ENCODE peak calls at places on chromosomes 1 and 21, in five cellular contexts. Y, D, E, V and Z are unnamed samples.

GRCh38 chr1:201461783-201462441 is 7.1 kb downstream of the PHLDA3 start:
- DNase-seq in D (peak; percentile 99), Y (peak; percentile 96), E (no peak), V (peak; percentile 73), Z (peak; percentile 99)

GRCh38 chr1:20466231-20466630 is 19.8 kb downstream of the CAMK2N1 start:
- DNase-seq in D (no peak), V (no peak), E (no peak), Y (no peak), Z (no peak)

GRCh38 chr1:180270767-180271639 is 40.9 kb downstream of the LHX4 start:
- DNase-seq in E (no peak), D (peak; percentile 87), Y (peak; percentile 41), V (no peak), Z (peak; percentile 49)

GRCh38 chr1:53370369-53370961 is 42.6 kb upstream of the LRP8 start:
- DNase-seq in V (no peak), Y (no peak), E (no peak), D (no peak), Z (no peak)

GRCh38 chr1:178539291-178539690 is 26.4 kb downstream of the TEX35 start:
- DNase-seq in E (no peak), V (no peak), Y (no peak), D (peak; percentile 15), Z (no peak)

GRCh38 chr1:18666317-18666920 is 35.8 kb downstream of the PAX7 start:
- DNase-seq in V (no peak), D (no peak), E (no peak), Y (no peak), Z (no peak)

GRCh38 chr1:56821462-56821797 is 2.2 kb upstream of the FYB2 start:
- DNase-seq in E (peak; percentile 30), D (peak; percentile 43), Y (peak; percentile 25), V (no peak), Z (no peak)

GRCh38 chr1:45673956-45674355 is 12.4 kb downstream of the GPBP1L1 start:
- DNase-seq in E (no peak), Y (no peak), V (no peak), D (peak; percentile 37), Z (peak; percentile 48)

GRCh38 chr1:203287896-203288295 is 17.4 kb upstream of the BTG2 start:
- DNase-seq in V (no peak), Y (no peak), E (no peak), D (no peak), Z (no peak)

GRCh38 chr1:75345538-75346292 is 211.5 kb downstream of the LHX8 start:
- DNase-seq in D (peak; percentile 97), Y (peak; percentile 86), E (no peak), V (no peak), Z (no peak)

GRCh38 chr1:212608956-212609700 is 567 bp downstream of the ATF3 start:
- DNase-seq in Y (peak; percentile 60), E (peak; percentile 10), D (peak; percentile 46), V (peak; percentile 47), Z (peak; percentile 42)

GRCh38 chr1:3902111-3902511 is 2.0 kb upstream of the C1orf174 start:
- DNase-seq in Y (no peak), E (no peak), V (no peak), D (no peak), Z (no peak)

GRCh38 chr1:64537942-64538341 is 68.0 kb downstream of the CACHD1 start:
- DNase-seq in E (no peak), D (no peak), V (no peak), Y (peak; percentile 79), Z (no peak)

GRCh38 chr1:14790967-14791366 is 192.5 kb downstream of the KAZN start:
- DNase-seq in D (no peak), Y (no peak), V (no peak), E (no peak), Z (no peak)

GRCh38 chr21:16071082-16071481 is 341.3 kb downstream of the USP25 start:
- DNase-seq in Y (no peak), D (peak; percentile 94), V (no peak), E (no peak), Z (peak; percentile 50)

GRCh38 chr1:74673351-74674111 is at the start of gene ERICH3:
- DNase-seq in Y (peak; percentile 23), E (peak; percentile 81), D (peak; percentile 35), V (no peak), Z (no peak)

GRCh38 chr1:42266253-42267135 is 68.5 kb downstream of the FOXJ3 start:
- DNase-seq in D (peak; percentile 45), E (no peak), V (no peak), Y (peak; percentile 2), Z (no peak)